ENCODE peak calls at places on chromosomes 2 and 18, in six cellular contexts. U is astrocyte of the spinal cord; C is OCI-LY7; R is CD8-positive, alpha-beta T cell; J is glutamatergic neuron; P is HFF-Myc. L is an unnamed sample.

GRCh38 chr2:46802665-46803550 is 112.7 kb downstream of the MCFD2 start:
- DNase-seq in J (no peak), U (no peak), P (no peak), C (no peak), R (no peak), L (no peak)

GRCh38 chr2:111155610-111156009 is 34.9 kb downstream of the BCL2L11 start:
- DNase-seq in J (no peak), C (no peak), P (no peak), U (no peak), R (no peak), L (no peak)

GRCh38 chr18:50819027-50819726 is 639 bp downstream of the MRO start:
- DNase-seq in J (no peak), P (no peak), C (no peak), U (peak; percentile 13), R (no peak), L (peak; percentile 7)

GRCh38 chr18:24633121-24633520 is 172.7 kb downstream of the HRH4 start:
- DNase-seq in C (no peak), R (no peak), J (no peak), U (peak; percentile 1), P (no peak), L (no peak)

GRCh38 chr2:188869560-188869959 is 104.6 kb upstream of the COL3A1 start:
- DNase-seq in P (no peak), U (peak; percentile 37), C (no peak), R (no peak), J (no peak), L (no peak)

GRCh38 chr2:46216213-46216612 is 81.0 kb upstream of the EPAS1 start:
- DNase-seq in J (no peak), U (peak; percentile 75), R (no peak), P (no peak), C (no peak), L (no peak)

GRCh38 chr2:141027221-141027620 is 1103.6 kb downstream of the LRP1B start:
- DNase-seq in U (no peak), C (no peak), P (no peak), J (no peak), R (no peak), L (no peak)

GRCh38 chr2:229971298-229971790 is 49.0 kb downstream of the FBXO36 start:
- DNase-seq in U (no peak), J (no peak), C (no peak), R (no peak), P (no peak), L (no peak)

GRCh38 chr2:2291500-2292260 is 39.4 kb downstream of the MYT1L start:
- DNase-seq in U (no peak), P (no peak), R (no peak), C (no peak), J (peak; percentile 62), L (peak; percentile 25)

GRCh38 chr18:12621737-12622306 is 36.1 kb downstream of the SPIRE1 start:
- DNase-seq in U (peak; percentile 65), P (no peak), J (no peak), C (no peak), R (no peak), L (no peak)

GRCh38 chr2:84314901-84315330 is 144.2 kb downstream of the SUCLG1 start:
- DNase-seq in P (no peak), C (peak; percentile 79), U (peak; percentile 67), J (peak; percentile 95), R (peak; percentile 76), L (peak; percentile 94)
- TF ChIP-seq CTCF in P (peak; percentile 98), C (peak; percentile 92), U (peak; percentile 93), J (peak; percentile 86), R (peak; percentile 72), L (peak; percentile 93)

DNA sequence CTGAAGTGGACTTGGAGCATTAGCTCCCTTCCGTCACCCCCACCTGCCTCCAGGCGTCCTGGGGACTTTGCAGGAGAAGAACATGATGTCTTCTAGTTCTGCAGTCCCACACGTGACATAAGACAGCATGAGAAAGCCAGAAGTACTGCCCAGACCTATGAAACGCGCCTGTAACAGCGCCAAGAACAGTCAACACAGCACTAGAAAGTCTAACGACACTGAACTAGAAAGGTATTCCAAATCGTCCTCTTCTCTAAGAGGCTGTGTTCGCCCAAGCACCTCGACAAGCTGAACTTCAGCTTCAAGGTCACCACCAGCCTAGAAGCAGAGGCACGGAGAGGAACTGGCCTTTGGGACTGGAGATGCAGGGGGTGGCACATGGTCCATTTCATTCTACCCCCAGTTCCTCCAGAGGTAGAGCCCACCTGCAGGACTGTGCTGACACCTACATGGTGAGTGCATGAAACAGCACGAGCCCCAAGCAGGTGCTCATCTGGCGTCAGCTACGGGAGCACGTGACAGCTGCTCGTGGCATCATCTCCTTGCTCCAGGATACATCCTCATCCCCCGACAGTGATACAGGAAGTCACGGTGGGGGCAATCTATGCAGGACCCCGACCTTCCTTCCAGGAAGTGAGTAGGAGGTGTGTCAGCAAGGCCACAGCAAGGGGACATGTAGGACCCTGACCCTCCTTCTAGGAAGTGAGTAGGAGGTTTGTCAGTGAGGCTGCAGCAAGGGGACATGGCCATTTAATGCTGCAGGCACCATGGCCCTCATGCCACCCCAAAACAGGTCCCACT is 3.7 kb downstream of the HDAC4 start:
- DNase-seq in U (no peak), R (peak; percentile 41), J (no peak), C (peak; percentile 54), P (no peak), L (no peak)
- TF ChIP-seq CTCF in U (no peak), R (peak; percentile 39), J (no peak), C (peak; percentile 54), P (no peak), L (no peak)

DNA sequence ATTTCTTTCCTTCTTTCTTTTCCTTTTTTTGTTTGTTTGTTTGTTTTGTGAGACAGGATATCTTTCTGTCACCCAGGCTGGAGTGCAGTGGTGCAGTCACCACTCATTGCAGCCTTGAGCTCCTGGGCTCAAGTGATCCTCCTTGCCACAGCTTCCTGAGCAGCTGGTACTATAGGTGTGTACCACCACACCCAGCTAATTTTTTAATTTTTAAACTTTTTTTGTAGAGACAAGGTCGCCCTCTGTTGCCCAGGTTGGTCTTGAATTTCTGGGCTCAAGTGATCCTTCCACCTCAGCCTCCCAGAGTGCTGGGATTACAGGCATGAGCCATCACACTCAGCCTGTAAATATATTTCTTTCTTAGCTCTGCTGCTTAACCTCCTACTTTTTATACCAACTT is 83.4 kb upstream of the CYP20A1 start:
- DNase-seq in P (no peak), J (no peak), C (peak; percentile 12), R (no peak), U (no peak), L (no peak)
- TF ChIP-seq CTCF in P (no peak), J (no peak), C (peak; percentile 57), R (no peak), U (no peak), L (no peak)

GRCh38 chr2:231671617-231672350 is 36.5 kb upstream of the PTMA start:
- DNase-seq in P (no peak), J (peak; percentile 53), R (no peak), C (peak; percentile 95), U (no peak), L (no peak)

GRCh38 chr2:231673348-231673770 is 35.0 kb upstream of the PTMA start:
- DNase-seq in C (peak; percentile 54), U (peak; percentile 50), J (peak; percentile 68), P (no peak), R (no peak), L (no peak)

GRCh38 chr2:231672617-231673347 is 35.5 kb upstream of the PTMA start:
- DNase-seq in C (peak; percentile 99), U (peak; percentile 44), R (no peak), P (no peak), J (peak; percentile 77), L (no peak)

GRCh38 chr2:231668981-231669380 is 39.3 kb upstream of the PTMA start:
- DNase-seq in J (no peak), U (no peak), P (no peak), C (no peak), R (no peak), L (no peak)

GRCh38 chr2:231670892-231671616 is 37.3 kb upstream of the PTMA start:
- DNase-seq in J (peak; percentile 69), P (no peak), R (no peak), C (peak; percentile 72), U (no peak), L (no peak)
- TF ChIP-seq CTCF in J (peak; percentile 57), P (peak; percentile 27), R (peak; percentile 27), C (no peak), U (peak; percentile 33), L (peak; percentile 54)

GRCh38 chr2:176120369-176121307 is 1.9 kb upstream of the HOXD9 start:
- DNase-seq in U (no peak), J (no peak), R (no peak), C (no peak), P (no peak), L (no peak)

GRCh38 chr2:176117823-176118376 is 1.3 kb downstream of the HOXD10 start:
- DNase-seq in J (no peak), P (no peak), U (no peak), C (no peak), R (no peak), L (no peak)

GRCh38 chr2:176117162-176117822 is 714 bp downstream of the HOXD10 start:
- DNase-seq in J (no peak), R (no peak), U (no peak), P (no peak), C (no peak), L (no peak)

GRCh38 chr2:176115883-176116813 is at the start of gene HOXD10:
- DNase-seq in U (no peak), R (no peak), J (peak; percentile 73), C (no peak), P (no peak), L (no peak)

DNA sequence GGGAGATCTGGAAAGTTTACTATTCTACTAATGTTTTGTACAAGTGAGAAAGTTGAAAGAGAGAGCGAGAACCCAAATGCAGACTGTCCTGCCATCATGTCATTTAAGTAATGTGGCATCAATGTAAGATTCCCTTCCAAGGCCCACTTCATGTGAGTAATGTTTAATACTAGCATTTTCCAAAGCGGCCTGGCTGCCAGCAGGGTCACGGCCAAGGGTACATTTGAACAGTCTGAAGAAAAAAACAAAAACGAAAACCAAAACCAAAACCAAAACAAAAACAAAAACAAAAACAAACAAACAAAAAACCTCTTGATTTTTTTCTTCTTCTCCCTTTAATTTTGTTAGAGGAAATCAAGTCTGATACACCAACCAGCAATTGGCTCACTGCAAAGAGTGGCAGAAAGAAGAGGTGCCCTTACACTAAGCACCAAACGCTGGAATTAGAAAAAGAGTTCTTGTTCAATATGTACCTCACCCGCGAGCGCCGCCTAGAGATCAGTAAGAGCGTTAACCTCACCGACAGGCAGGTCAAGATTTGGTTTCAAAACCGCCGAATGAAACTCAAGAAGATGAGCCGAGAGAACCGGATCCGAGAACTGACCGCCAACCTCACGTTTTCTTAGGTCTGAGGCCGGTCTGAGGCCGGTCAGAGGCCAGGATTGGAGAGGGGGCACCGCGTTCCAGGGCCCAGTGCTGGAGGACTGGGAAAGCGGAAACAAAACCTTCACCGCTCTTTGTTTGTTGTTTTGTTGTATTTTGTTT is 2.2 kb downstream of the HOXD10 start:
- DNase-seq in U (no peak), R (no peak), J (no peak), C (peak; percentile 50), P (no peak), L (no peak)
- TF ChIP-seq CTCF in U (peak; percentile 53), R (no peak), J (peak; percentile 67), C (peak; percentile 83), P (peak; percentile 40), L (peak; percentile 56)